ENCODE peak calls at places on chromosome 21, in five cellular contexts. G, U, H, J and K are unnamed samples.

GRCh38 chr21:34695434-34695833 is 26.6 kb downstream of the CLIC6 start:
- DNase-seq in H (no peak), U (no peak), J (no peak), G (no peak), K (no peak)

GRCh38 chr21:34595457-34595856 is 19.5 kb downstream of the RCAN1 start:
- DNase-seq in U (no peak), G (no peak), H (no peak), J (no peak), K (no peak)

GRCh38 chr21:37874481-37874880 is 41.8 kb downstream of the KCNJ6 start:
- DNase-seq in G (no peak), H (no peak), J (no peak), U (no peak), K (no peak)

GRCh38 chr21:37204580-37204979 is 62.6 kb downstream of the VPS26C start:
- DNase-seq in H (no peak), J (no peak), U (no peak), G (no peak), K (no peak)

GRCh38 chr21:42222821-42223390 is 4.0 kb downstream of the ABCG1 start:
- DNase-seq in H (no peak), G (no peak), U (no peak), J (no peak), K (no peak)

GRCh38 chr21:31449912-31450535 is 106.0 kb upstream of the TIAM1 start:
- DNase-seq in U (no peak), J (no peak), H (no peak), G (peak), K (no peak)

GRCh38 chr21:37870229-37870628 is 46.0 kb downstream of the KCNJ6 start:
- DNase-seq in G (no peak), J (no peak), H (no peak), U (no peak), K (no peak)

GRCh38 chr21:41950941-41951408 is 2.8 kb downstream of the C2CD2 start:
- DNase-seq in U (no peak), J (no peak), H (no peak), G (no peak), K (no peak)

GRCh38 chr21:41647806-41648561 is 118.9 kb downstream of the RIPK4 start:
- DNase-seq in H (no peak), G (no peak), U (no peak), J (no peak), K (no peak)

GRCh38 chr21:14871861-14872260 is 192.9 kb downstream of the NRIP1 start:
- DNase-seq in U (peak), G (no peak), J (no peak), H (no peak), K (no peak)

GRCh38 chr21:21968810-21969588 is 970.8 kb downstream of the NCAM2 start:
- DNase-seq in H (no peak), U (no peak), J (no peak), G (no peak), K (no peak)

GRCh38 chr21:14900611-14901010 is 164.2 kb downstream of the NRIP1 start:
- DNase-seq in U (no peak), J (no peak), H (no peak), G (no peak), K (no peak)

GRCh38 chr21:45130324-45130774 is 56.0 kb downstream of the ADARB1 start:
- DNase-seq in U (no peak), G (peak), J (no peak), H (no peak), K (no peak)
- H3K4me3 ChIP-seq in U (no peak), G (peak), J (peak), H (peak), K (peak)

GRCh38 chr21:29193907-29194306 is 63.5 kb downstream of the MAP3K7CL start:
- DNase-seq in J (no peak), H (no peak), G (no peak), U (no peak), K (no peak)

GRCh38 chr21:29194847-29195246 is 64.4 kb downstream of the MAP3K7CL start:
- DNase-seq in H (no peak), G (peak), U (no peak), J (no peak), K (no peak)

GRCh38 chr21:29192999-29193563 is 62.6 kb downstream of the MAP3K7CL start:
- DNase-seq in G (no peak), H (peak), U (no peak), J (no peak), K (no peak)

GRCh38 chr21:29196021-29196663 is 65.7 kb downstream of the MAP3K7CL start:
- DNase-seq in J (peak), U (peak), G (peak), H (peak), K (peak)

GRCh38 chr21:29194342-29194741 is 63.9 kb downstream of the MAP3K7CL start:
- DNase-seq in U (no peak), G (no peak), H (no peak), J (no peak), K (no peak)
- H3K4me3 ChIP-seq in U (no peak), G (no peak), H (peak), J (no peak), K (no peak)

GRCh38 chr21:33256019-33256418 is 10.1 kb upstream of the IL10RB start:
- DNase-seq in U (no peak), H (no peak), G (no peak), J (no peak), K (no peak)
- H3K4me3 ChIP-seq in U (no peak), H (no peak), G (no peak), J (no peak), K (no peak)

GRCh38 chr21:43354666-43355065 is 72.3 kb downstream of the SIK1 start:
- DNase-seq in U (no peak), G (no peak), J (no peak), H (no peak), K (no peak)
- H3K4me3 ChIP-seq in U (no peak), G (no peak), J (no peak), H (no peak), K (no peak)

DNA sequence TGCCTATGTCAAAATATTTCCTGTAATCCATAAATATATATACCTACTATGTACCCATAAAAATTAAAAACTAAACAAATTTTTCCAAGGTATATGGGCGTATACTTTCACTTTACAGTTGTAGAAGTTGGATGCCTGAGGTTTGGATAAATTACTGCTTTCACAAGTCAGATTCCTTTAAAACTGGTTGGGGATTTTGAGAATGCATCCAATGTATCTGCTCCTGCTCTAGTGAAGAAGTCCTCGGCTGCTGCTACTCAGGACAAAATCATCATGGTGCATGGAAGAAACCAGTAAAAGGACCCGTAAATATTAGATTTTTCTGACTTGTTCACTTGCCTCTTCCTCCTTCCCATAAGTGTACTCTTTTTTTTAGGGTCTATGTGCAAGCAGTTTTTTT is 841.1 kb downstream of the USP25 start:
- DNase-seq in U (no peak), H (no peak), G (no peak), J (no peak), K (no peak)
- H3K4me3 ChIP-seq in U (no peak), H (no peak), G (no peak), J (no peak), K (no peak)